ENCODE peak calls at places on chromosome 16, in eight cellular contexts. U is anterior cingulate cortex, L is SIG-M5, M is nephron progenitor cell, X is occipital lobe, P is A673, H is endothelial cell, T is AG09319. N is an unnamed sample.

GRCh38 chr16:56303880-56304279 is 112.6 kb downstream of the GNAO1 start:
- DNase-seq in H (no peak), P (no peak), T (no peak), U (no peak), X (no peak), L (no peak), M (no peak), N (no peak)

GRCh38 chr16:79018952-79019506 is 581.5 kb downstream of the MAF start:
- DNase-seq in U (no peak), P (no peak), T (no peak), H (no peak), L (no peak), M (no peak), X (no peak), N (no peak)

GRCh38 chr16:67729636-67730248 is 10.6 kb upstream of the GFOD2 start:
- DNase-seq in T (no peak), U (no peak), L (no peak), X (no peak), H (no peak), M (no peak), P (no peak), N (no peak)

GRCh38 chr16:17602678-17603077 is 131.9 kb upstream of the XYLT1 start:
- DNase-seq in T (no peak), M (no peak), U (no peak), X (no peak), H (no peak), L (no peak), P (no peak), N (no peak)

GRCh38 chr16:17259751-17260270 is 210.9 kb downstream of the XYLT1 start:
- DNase-seq in L (no peak), U (no peak), X (no peak), T (no peak), P (no peak), H (no peak), M (no peak), N (no peak)

GRCh38 chr16:745739-746138 is 4.9 kb upstream of the CIAO3 start:
- DNase-seq in X (no peak), L (no peak), T (no peak), P (no peak), U (no peak), M (peak; percentile 73), H (peak; percentile 62), N (no peak)

GRCh38 chr16:4200781-4201137 is 41.1 kb downstream of the SRL start:
- DNase-seq in X (no peak), M (no peak), H (no peak), L (no peak), P (no peak), U (no peak), T (no peak), N (no peak)

GRCh38 chr16:89123831-89124100 is 30.1 kb downstream of the ACSF3 start:
- DNase-seq in H (no peak), U (no peak), T (no peak), P (no peak), M (no peak), X (no peak), L (no peak), N (no peak)

GRCh38 chr16:88005148-88005547 is 53.9 kb downstream of the BANP start:
- DNase-seq in T (no peak), P (no peak), M (peak; percentile 38), L (no peak), X (no peak), H (peak; percentile 53), U (no peak), N (no peak)

GRCh38 chr16:84879569-84880487 is 60.0 kb downstream of the CRISPLD2 start:
- DNase-seq in X (no peak), P (no peak), M (no peak), H (no peak), T (no peak), L (no peak), U (no peak), N (no peak)

GRCh38 chr16:15672514-15673167 is 22.6 kb downstream of the NDE1 start:
- DNase-seq in U (peak; percentile 67), M (no peak), H (no peak), X (peak; percentile 71), L (peak; percentile 85), P (peak; percentile 93), T (peak; percentile 94), N (peak; percentile 58)

GRCh38 chr16:84228321-84228838 is 11.4 kb downstream of the KCNG4 start:
- DNase-seq in T (peak; percentile 58), M (peak; percentile 31), U (peak; percentile 20), P (no peak), X (peak; percentile 10), H (no peak), L (no peak), N (no peak)

N was measured in effector CD8-positive, alpha-beta T cell.